ENCODE peak calls at places on chromosomes 12 and 14, in seven cellular contexts. W is colonic mucosa, K is upper lobe of right lung, U is AG10803, Y is esophagus squamous epithelium, G is right lobe of liver, R is tibial artery. J is an unnamed sample.

GRCh38 chr14:51410846-51411245 is 170.8 kb downstream of the TMX1 start:
- DNase-seq in R (no peak), Y (no peak), K (no peak), G (no peak), W (no peak), U (no peak), J (no peak)

GRCh38 chr14:92513966-92514843 is 624 bp downstream of the RIN3 start:
- DNase-seq in K (peak; percentile 76), G (peak; percentile 92), W (peak; percentile 67), Y (no peak), U (peak; percentile 34), R (no peak), J (peak; percentile 29)

GRCh38 chr14:41650802-41651201 is 44.1 kb downstream of the LRFN5 start:
- DNase-seq in R (no peak), W (no peak), G (no peak), K (no peak), Y (no peak), U (no peak), J (no peak)

GRCh38 chr14:95226801-95227200 is 69.5 kb upstream of the DICER1 start:
- DNase-seq in R (no peak), G (no peak), K (no peak), Y (no peak), W (no peak), U (no peak), J (no peak)

GRCh38 chr14:91911474-91912032 is 35.9 kb downstream of the FBLN5 start:
- DNase-seq in U (peak; percentile 39), R (no peak), K (no peak), W (peak; percentile 39), G (no peak), Y (no peak), J (peak; percentile 70)

GRCh38 chr14:99996951-99997571 is 68.2 kb upstream of the EVL start:
- DNase-seq in G (no peak), R (no peak), Y (no peak), U (peak; percentile 2), W (no peak), K (no peak), J (no peak)

GRCh38 chr14:91745329-91745728 is 13.4 kb upstream of the CATSPERB start:
- DNase-seq in R (no peak), G (no peak), W (no peak), Y (no peak), U (no peak), K (no peak), J (no peak)

GRCh38 chr12:115000038-115000437 is 316.1 kb upstream of the TBX3 start:
- DNase-seq in K (no peak), U (peak; percentile 13), Y (no peak), W (no peak), G (no peak), R (no peak), J (peak; percentile 75)

GRCh38 chr12:104002686-104003085 is 37.0 kb downstream of the TDG start:
- DNase-seq in K (no peak), G (no peak), R (no peak), Y (no peak), U (no peak), W (no peak), J (no peak)

GRCh38 chr12:68042212-68042699 is 53.0 kb downstream of the IFNG-AS1 start:
- DNase-seq in G (no peak), Y (no peak), R (no peak), U (peak; percentile 4), W (no peak), K (no peak), J (peak; percentile 3)

GRCh38 chr14:77097689-77098469 is at the start of gene CIPC:
- DNase-seq in W (peak; percentile 100), Y (peak; percentile 100), G (peak; percentile 100), K (peak; percentile 100), U (peak; percentile 98), R (peak; percentile 100), J (peak; percentile 99)

GRCh38 chr12:77013091-77013490 is 52.3 kb downstream of the E2F7 start:
- DNase-seq in K (no peak), U (peak; percentile 52), Y (no peak), W (no peak), R (no peak), G (no peak), J (no peak)

GRCh38 chr12:98812225-98812624 is 167.1 kb downstream of the APAF1 start:
- DNase-seq in R (no peak), G (no peak), W (no peak), K (no peak), Y (no peak), U (no peak), J (no peak)

GRCh38 chr12:6460751-6461371 is 9.0 kb downstream of the TAPBPL start:
- DNase-seq in U (no peak), R (no peak), W (no peak), K (no peak), G (no peak), Y (no peak), J (no peak)

GRCh38 chr14:92638904-92639303 is 109.5 kb downstream of the LGMN start:
- DNase-seq in K (no peak), G (no peak), W (no peak), R (no peak), U (no peak), Y (no peak), J (no peak)

GRCh38 chr12:66678640-66679268 is at the start of gene GRIP1:
- DNase-seq in G (no peak), Y (no peak), U (no peak), R (no peak), K (no peak), W (no peak), J (no peak)

GRCh38 chr14:101251812-101252442 is 309.4 kb upstream of the DIO3 start:
- DNase-seq in K (no peak), G (no peak), Y (no peak), U (no peak), W (no peak), R (no peak), J (no peak)

GRCh38 chr12:65586796-65587195 is 237.5 kb upstream of the HMGA2 start:
- DNase-seq in K (no peak), Y (no peak), W (no peak), U (no peak), G (no peak), R (no peak), J (no peak)

GRCh38 chr12:67517181-67517887 is 131.2 kb upstream of the DYRK2 start:
- DNase-seq in U (peak; percentile 22), G (no peak), K (no peak), Y (no peak), R (no peak), W (peak; percentile 32), J (peak; percentile 23)

GRCh38 chr12:47547077-47547476 is 158.8 kb downstream of the RPAP3 start:
- DNase-seq in R (no peak), Y (no peak), W (no peak), K (no peak), U (peak; percentile 51), G (no peak), J (peak; percentile 63)

GRCh38 chr12:57781241-57781640 is 1.3 kb upstream of the TSFM start:
- DNase-seq in U (no peak), W (no peak), R (no peak), G (no peak), Y (no peak), K (no peak), J (no peak)

GRCh38 chr12:46268349-46268616 is 560 bp downstream of the SLC38A1 start:
- DNase-seq in R (no peak), K (peak; percentile 67), W (no peak), Y (no peak), U (no peak), G (no peak), J (peak; percentile 29)

GRCh38 chr12:122371475-122372045 is 50.9 kb downstream of the CLIP1 start:
- DNase-seq in U (no peak), G (no peak), K (no peak), Y (no peak), W (no peak), R (no peak), J (no peak)

DNA sequence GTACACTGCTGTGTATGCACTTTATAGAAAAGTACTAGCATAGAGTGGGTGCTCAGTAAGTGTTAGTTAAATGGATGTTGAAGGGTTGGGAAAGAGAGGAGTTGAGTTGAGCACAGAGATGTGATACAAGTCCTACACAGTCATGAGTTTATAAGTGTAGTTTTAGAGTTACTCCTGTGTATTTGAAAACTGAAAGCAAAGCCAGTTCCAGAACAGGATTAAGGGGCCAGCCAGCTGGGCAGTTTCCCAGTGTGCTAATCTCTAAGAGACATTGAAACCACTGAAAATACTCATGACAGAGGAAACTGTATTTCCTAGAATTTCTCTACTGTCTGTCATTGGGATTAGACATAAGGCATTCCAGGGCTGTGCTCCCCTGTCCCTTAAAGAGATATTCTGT is 101.0 kb downstream of the DERA start:
- DNase-seq in K (no peak), W (no peak), G (peak; percentile 82), U (peak; percentile 58), Y (no peak), R (peak; percentile 69), J (peak; percentile 68)
- TF ChIP-seq CTCF in K (no peak), W (no peak), G (no peak), U (no peak), Y (no peak), R (no peak), J (no peak)

GRCh38 chr12:75666126-75666979 is 154.9 kb upstream of the KRR1 start:
- DNase-seq in R (no peak), G (peak; percentile 47), W (peak; percentile 21), Y (no peak), K (no peak), U (peak; percentile 58), J (peak; percentile 29)
- H3K4me3 ChIP-seq in R (no peak overlapping the region), G (no peak overlapping the region), W (no peak overlapping the region), Y (no peak overlapping the region), K (no peak overlapping the region), U (no peak overlapping the region), J (no peak overlapping the region)

GRCh38 chr12:53344824-53345485 is 8.8 kb upstream of the SP7 start:
- DNase-seq in K (peak; percentile 85), U (peak; percentile 72), W (peak; percentile 69), R (peak; percentile 74), Y (no peak), G (peak; percentile 70), J (peak; percentile 78)

GRCh38 chr12:53343449-53343848 is 7.3 kb upstream of the SP7 start:
- DNase-seq in Y (no peak), R (no peak), U (no peak), G (no peak), K (no peak), W (no peak), J (no peak)

GRCh38 chr12:53343978-53344377 is 7.8 kb upstream of the SP7 start:
- DNase-seq in U (no peak), W (no peak), K (no peak), Y (no peak), R (no peak), G (no peak), J (no peak)

GRCh38 chr12:53345486-53346195 is 9.5 kb upstream of the SP7 start:
- DNase-seq in Y (no peak), G (no peak), U (peak; percentile 83), R (no peak), K (no peak), W (no peak), J (peak; percentile 61)

DNA sequence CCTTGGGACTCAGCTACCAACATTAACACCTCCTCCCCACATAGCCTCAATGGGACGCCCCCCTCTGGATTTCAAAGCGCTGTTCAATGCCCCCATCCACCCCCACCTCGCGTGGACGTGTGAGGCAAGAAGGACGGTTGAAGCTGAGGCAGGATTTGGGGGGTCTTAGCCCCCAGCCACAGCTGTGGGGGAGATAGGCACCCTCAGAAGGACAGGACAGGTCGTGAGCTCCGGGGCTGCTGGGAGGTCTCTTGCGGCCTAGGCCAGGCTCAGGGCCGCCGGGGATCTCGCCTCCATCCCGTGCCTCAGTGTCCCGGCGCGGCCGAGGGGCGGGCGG is 8.3 kb upstream of the SP7 start:
- DNase-seq in Y (no peak), K (no peak), G (no peak), R (no peak), U (no peak), W (no peak), J (no peak)
- TF ChIP-seq CTCF in Y (no peak), K (no peak), G (no peak), R (no peak), U (no peak), W (no peak), J (no peak)

GRCh38 chr14:54483848-54484247 is 4.9 kb downstream of the GMFB start:
- DNase-seq in W (no peak), U (no peak), Y (no peak), R (no peak), K (no peak), G (no peak), J (no peak)
- H3K4me3 ChIP-seq in W (no peak overlapping the region), U (no peak overlapping the region), Y (no peak overlapping the region), R (no peak overlapping the region), K (no peak overlapping the region), G (no peak overlapping the region), J (no peak overlapping the region)

J was measured in fibroblast of pulmonary artery.